ENCODE peak calls at places on chromosome 7, in four cellular contexts. Z, U, A and S are unnamed samples.

GRCh38 chr7:3095046-3095445 is 51.4 kb upstream of the CARD11 start:
- DNase-seq in A (peak; percentile 56), U (no peak), Z (peak; percentile 50), S (no peak)

GRCh38 chr7:69036301-69036700 is 562.0 kb upstream of the AUTS2 start:
- DNase-seq in A (no peak), U (no peak), Z (no peak), S (no peak)

GRCh38 chr7:17971392-17971791 is 31.1 kb upstream of the SNX13 start:
- DNase-seq in U (no peak), Z (no peak), A (no peak), S (no peak)

GRCh38 chr7:154680894-154681659 is 321.8 kb downstream of the PAXIP1 start:
- DNase-seq in Z (no peak), U (no peak), A (no peak), S (no peak)

GRCh38 chr7:141497391-141497790 is 53.8 kb upstream of the AGK start:
- DNase-seq in Z (no peak), U (no peak), A (no peak), S (no peak)

GRCh38 chr7:34365011-34365410 is 293.0 kb upstream of the NPSR1 start:
- DNase-seq in U (no peak), Z (no peak), A (no peak), S (no peak)

GRCh38 chr7:139630643-139631519 is 107.4 kb downstream of the CLEC2L start:
- DNase-seq in U (no peak), Z (no peak), A (no peak), S (no peak)

GRCh38 chr7:149278396-149278795 is 16.4 kb downstream of the ZNF783 start:
- DNase-seq in Z (no peak), A (no peak), U (no peak), S (no peak)

GRCh38 chr7:37259381-37259821 is 189.3 kb downstream of the ELMO1 start:
- DNase-seq in Z (no peak), U (no peak), A (no peak), S (no peak)

GRCh38 chr7:27154901-27155815 is 1.3 kb downstream of the HOXA7 start:
- DNase-seq in U (no peak), Z (no peak), A (no peak), S (no peak)

GRCh38 chr7:99679032-99679399 is 780 bp downstream of the CYP3A5 start:
- DNase-seq in A (no peak), U (no peak), Z (no peak), S (no peak)

GRCh38 chr7:88758355-88759215 is 915 bp upstream of the ZNF804B start:
- DNase-seq in A (peak; percentile 7), U (peak; percentile 33), Z (peak; percentile 17), S (peak; percentile 3)

GRCh38 chr7:5382281-5383041 is 41.2 kb downstream of the TNRC18 start:
- DNase-seq in Z (no peak), U (peak; percentile 65), A (no peak), S (no peak)

GRCh38 chr7:76301000-76301399 is 1.5 kb upstream of the HSPB1 start:
- DNase-seq in U (no peak), A (no peak), Z (no peak), S (no peak)

GRCh38 chr7:43729924-43730248 is 563 bp upstream of the COA1 start:
- DNase-seq in U (no peak), Z (no peak), A (no peak), S (no peak)

GRCh38 chr7:81956520-81956919 is 186.7 kb upstream of the HGF start:
- DNase-seq in A (peak; percentile 25), Z (no peak), U (no peak), S (no peak)

GRCh38 chr7:55119571-55119970 is 100.8 kb downstream of the EGFR start:
- DNase-seq in A (no peak), Z (no peak), U (no peak), S (no peak)

GRCh38 chr7:55081854-55082603 is 63.2 kb downstream of the EGFR start:
- DNase-seq in Z (no peak), A (no peak), U (no peak), S (no peak)

GRCh38 chr7:18086165-18087030 is 58.8 kb upstream of the PRPS1L1 start:
- DNase-seq in U (peak; percentile 12), A (peak; percentile 36), Z (peak; percentile 23), S (peak; percentile 17)

GRCh38 chr7:51035696-51036095 is 253.0 kb upstream of the GRB10 start:
- DNase-seq in U (no peak), Z (no peak), A (no peak), S (no peak)

GRCh38 chr7:46383605-46384004 is 462.5 kb upstream of the IGFBP3 start:
- DNase-seq in U (no peak), Z (no peak), A (no peak), S (no peak)

GRCh38 chr7:1422512-1423265 is 36.6 kb downstream of the MICALL2 start:
- DNase-seq in Z (no peak), A (no peak), U (no peak), S (no peak)

GRCh38 chr7:10934292-10934691 is 39.4 kb upstream of the PHF14 start:
- DNase-seq in A (no peak), Z (no peak), U (no peak), S (no peak)

GRCh38 chr7:768881-769504 is 41.9 kb upstream of the PRKAR1B start:
- DNase-seq in A (no peak), U (no peak), Z (no peak), S (no peak)

GRCh38 chr7:27185708-27186449 is 847 bp upstream of the HOXA11 start:
- DNase-seq in U (no peak), A (no peak), Z (no peak), S (no peak)

GRCh38 chr7:32204361-32205018 is 134.3 kb upstream of the PDE1C start:
- DNase-seq in Z (peak; percentile 29), A (peak; percentile 21), U (peak; percentile 60), S (no peak)

GRCh38 chr7:85621286-85621685 is 434.4 kb upstream of the SEMA3D start:
- DNase-seq in Z (no peak), U (no peak), A (no peak), S (no peak)

GRCh38 chr7:134685250-134685649 is 38.6 kb downstream of the BPGM start:
- DNase-seq in A (no peak), Z (no peak), U (no peak), S (no peak)

GRCh38 chr7:157032644-157033482 is 22.4 kb upstream of the MNX1 start:
- DNase-seq in Z (no peak), U (no peak), A (no peak), S (no peak)

GRCh38 chr7:64870656-64871055 is 32.4 kb upstream of the ZNF273 start:
- DNase-seq in Z (peak; percentile 14), U (no peak), A (no peak), S (no peak)

GRCh38 chr7:154566877-154567276 is 436.0 kb downstream of the PAXIP1 start:
- DNase-seq in A (no peak), U (no peak), Z (no peak), S (no peak)

GRCh38 chr7:50962962-50963374 is 180.3 kb upstream of the GRB10 start:
- DNase-seq in U (no peak), Z (no peak), A (no peak), S (no peak)

GRCh38 chr7:101232141-101232821 is 5.3 kb downstream of the CLDN15 start:
- DNase-seq in U (no peak), Z (no peak), A (no peak), S (no peak)

GRCh38 chr7:157650801-157651200 is 314.0 kb downstream of the DNAJB6 start:
- DNase-seq in Z (no peak), U (no peak), A (no peak), S (no peak)

GRCh38 chr7:55174856-55175255 is 156.0 kb downstream of the EGFR start:
- DNase-seq in Z (no peak), A (no peak), U (no peak), S (no peak)

GRCh38 chr7:157267956-157268355 is 68.8 kb upstream of the DNAJB6 start:
- DNase-seq in A (no peak), U (no peak), Z (no peak), S (no peak)

GRCh38 chr7:132899833-132900232 is 182.1 kb downstream of the CHCHD3 start:
- DNase-seq in A (no peak), U (no peak), Z (no peak), S (no peak)
- TF ChIP-seq CTCF in A (no peak), U (no peak), Z (peak; percentile 31), S (no peak)

GRCh38 chr7:29146888-29147609 is 712 bp upstream of the CPVL start:
- DNase-seq in Z (no peak), U (no peak), A (no peak), S (no peak)
- TF ChIP-seq CTCF in Z (no peak), U (peak; percentile 42), A (no peak), S (no peak)

DNA sequence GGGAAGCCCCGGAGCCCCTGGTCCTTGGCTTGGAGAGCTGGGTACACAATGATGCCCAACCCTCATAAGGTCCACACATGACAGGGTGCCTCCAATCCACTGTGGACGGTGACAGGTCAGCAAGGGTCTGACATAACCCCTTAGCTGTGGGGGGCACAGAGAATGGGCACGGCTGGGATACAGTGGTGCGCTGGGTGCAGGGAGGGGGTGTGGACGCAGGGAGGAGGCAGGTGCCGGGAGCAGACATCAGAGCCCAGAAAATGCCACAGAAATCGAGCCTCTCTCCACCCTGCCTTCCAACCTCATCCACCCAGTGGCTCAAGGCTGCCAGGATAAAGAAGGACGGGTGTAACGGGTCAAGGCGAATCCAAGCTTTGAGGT is 177.8 kb upstream of the RHEB start:
- DNase-seq in Z (no peak), A (no peak), U (no peak), S (no peak)
- TF ChIP-seq CTCF in Z (no peak), A (no peak), U (no peak), S (no peak)

GRCh38 chr7:102436123-102436522 is 2.7 kb downstream of the ORAI2 start:
- DNase-seq in Z (no peak), A (no peak), U (no peak), S (no peak)
- TF ChIP-seq CTCF in Z (no peak), A (no peak), U (no peak), S (no peak)

DNA sequence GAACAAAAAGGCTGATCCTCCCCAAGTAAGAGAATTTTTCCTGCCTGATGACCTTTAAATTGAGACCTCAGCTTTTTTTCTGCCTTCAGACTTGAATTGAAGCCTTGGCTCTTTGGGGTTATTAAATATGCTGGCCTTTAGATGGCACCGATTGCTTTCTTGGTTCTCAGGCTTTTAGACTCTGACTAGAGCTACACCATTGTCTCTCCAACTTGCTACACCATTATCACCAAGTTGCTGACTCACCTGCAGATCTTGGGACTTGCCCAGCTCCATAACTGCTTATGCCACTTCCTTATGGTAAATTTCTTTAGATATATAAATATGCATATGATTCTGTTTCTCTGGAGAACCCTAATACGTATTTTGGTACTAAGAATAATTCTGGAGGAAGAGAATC is 3.1 kb upstream of the ABCA13 start:
- DNase-seq in Z (no peak), A (no peak), U (no peak), S (no peak)
- TF ChIP-seq CTCF in Z (no peak), A (no peak), U (no peak), S (no peak)